ENCODE peak calls at places on chromosomes 1 and 21, in ten cellular contexts. F is lower lobe of right lung, I is GM23338, Y is GM06990, R is astrocyte of the spinal cord, N is prostate gland, U is choroid plexus epithelial cell, M is fibroblast of pulmonary artery, J is breast epithelium, P is AG10803. Q is an unnamed sample.

GRCh38 chr1:50132495-50132894 is 23.8 kb downstream of the ELAVL4 start:
- DNase-seq in F (no peak), R (no peak), Y (no peak), U (no peak), P (no peak), I (no peak), J (no peak), M (no peak), N (no peak), Q (no peak)

GRCh38 chr1:43830802-43831201 is 102.8 kb upstream of the ARTN start:
- DNase-seq in P (no peak), R (no peak), F (no peak), N (no peak), Y (no peak), U (no peak), I (no peak), J (no peak), M (no peak), Q (no peak)

GRCh38 chr1:206783506-206783905 is 11.2 kb upstream of the IL10 start:
- DNase-seq in U (no peak), P (no peak), J (no peak), F (no peak), I (no peak), N (no peak), R (no peak), M (no peak), Y (no peak), Q (no peak)

GRCh38 chr1:245823408-245824147 is 668.8 kb downstream of the KIF26B start:
- DNase-seq in U (peak), M (no peak), R (no peak), F (no peak), N (no peak), I (no peak), Y (no peak), J (no peak), P (peak), Q (no peak)

GRCh38 chr1:160092366-160093068 is 5.9 kb downstream of the IGSF8 start:
- DNase-seq in F (no peak), N (no peak), P (no peak), R (no peak), I (no peak), M (no peak), J (no peak), U (no peak), Y (no peak), Q (no peak)

GRCh38 chr1:86845514-86845913 is 68.4 kb downstream of the SELENOF start:
- DNase-seq in R (no peak), F (no peak), P (no peak), M (no peak), N (no peak), Y (no peak), J (no peak), I (no peak), U (no peak), Q (no peak)

GRCh38 chr1:44723496-44724407 is 7.2 kb downstream of the RNU5D-1 start:
- DNase-seq in Y (peak), N (no peak), I (no peak), J (no peak), M (no peak), F (peak), R (no peak), P (no peak), U (no peak), Q (no peak)

GRCh38 chr1:235304549-235305451 is 23.2 kb downstream of the ARID4B start:
- DNase-seq in R (no peak), N (no peak), P (peak), I (no peak), J (no peak), U (peak), Y (no peak), M (peak), F (no peak), Q (no peak)

GRCh38 chr1:61184035-61184713 is 101.8 kb downstream of the NFIA start:
- DNase-seq in F (peak), Y (no peak), U (peak), N (peak), P (peak), I (no peak), M (peak), R (peak), J (peak), Q (peak)

GRCh38 chr1:179016694-179017382 is 8.9 kb upstream of the FAM20B start:
- DNase-seq in P (peak), F (peak), J (peak), R (peak), I (no peak), N (peak), M (peak), Y (no peak), U (peak), Q (peak)

GRCh38 chr1:238485906-238486219 is 595.1 kb upstream of the ZP4 start:
- DNase-seq in I (peak), F (no peak), J (no peak), Y (no peak), P (peak), U (peak), M (no peak), R (peak), N (peak), Q (no peak)

GRCh38 chr21:39141502-39141901 is 41.7 kb downstream of the PSMG1 start:
- DNase-seq in M (peak), I (no peak), P (peak), Y (no peak), R (peak), J (no peak), U (peak), F (no peak), N (no peak), Q (no peak)

GRCh38 chr1:185998391-185998790 is 264.2 kb downstream of the HMCN1 start:
- DNase-seq in M (no peak), N (no peak), U (no peak), P (no peak), I (peak), J (no peak), F (no peak), R (no peak), Y (no peak), Q (peak)

GRCh38 chr1:18037651-18038050 is 69.9 kb upstream of the IGSF21 start:
- DNase-seq in R (no peak), N (no peak), U (no peak), F (no peak), M (no peak), J (no peak), P (no peak), Y (no peak), I (no peak), Q (no peak)

GRCh38 chr1:19096036-19096833 is 113.8 kb downstream of the UBR4 start:
- DNase-seq in P (peak), R (no peak), F (peak), U (peak), I (peak), J (no peak), N (peak), Y (no peak), M (peak), Q (peak)

GRCh38 chr21:29230541-29231275 is 68.0 kb upstream of the BACH1 start:
- DNase-seq in I (no peak), Y (no peak), U (peak), P (peak), J (no peak), F (no peak), N (no peak), R (peak), M (no peak), Q (peak)

GRCh38 chr21:43727571-43728466 is 8.9 kb downstream of the PDXK start:
- DNase-seq in I (no peak), J (no peak), U (peak), P (peak), M (no peak), R (no peak), F (peak), N (no peak), Y (no peak), Q (peak)

GRCh38 chr1:5991784-5992033 is 516 bp downstream of the NPHP4 start:
- DNase-seq in U (no peak), P (no peak), M (no peak), N (no peak), J (no peak), R (no peak), Y (no peak), F (peak), I (no peak), Q (no peak)

GRCh38 chr1:217063065-217063908 is 340.1 kb upstream of the ESRRG start:
- DNase-seq in Y (no peak), N (no peak), F (no peak), P (no peak), U (no peak), R (no peak), I (no peak), M (no peak), J (no peak), Q (no peak)

GRCh38 chr1:226688056-226688748 is 50.9 kb downstream of the ITPKB start:
- DNase-seq in U (no peak), J (no peak), M (no peak), R (no peak), P (no peak), Y (no peak), I (peak), N (no peak), F (no peak), Q (no peak)

GRCh38 chr1:41349361-41350054 is 11.7 kb upstream of the FOXO6 start:
- DNase-seq in I (no peak), J (no peak), U (no peak), N (no peak), M (no peak), Y (no peak), R (no peak), F (no peak), P (no peak), Q (no peak)

GRCh38 chr1:29240986-29241385 is 4.7 kb downstream of the PTPRU start:
- DNase-seq in I (no peak), J (no peak), Y (no peak), F (no peak), M (no peak), R (no peak), N (no peak), U (no peak), P (no peak), Q (no peak)

GRCh38 chr1:47021070-47021469 is 2.4 kb upstream of the CYP4X1 start:
- DNase-seq in F (no peak), M (no peak), J (no peak), U (no peak), N (no peak), P (no peak), Y (no peak), I (no peak), R (no peak), Q (no peak)

GRCh38 chr1:18110968-18111367 is 3.4 kb downstream of the IGSF21 start:
- DNase-seq in P (no peak), F (no peak), I (peak), R (no peak), Y (no peak), U (no peak), N (no peak), J (no peak), M (no peak), Q (no peak)

GRCh38 chr1:22654692-22655091 is 1.7 kb downstream of the C1QB start:
- DNase-seq in U (peak), I (peak), Y (no peak), M (no peak), R (no peak), F (no peak), P (no peak), N (no peak), J (no peak), Q (peak)

GRCh38 chr1:226863446-226863845 is 7.0 kb upstream of the PSEN2 start:
- DNase-seq in I (peak), F (no peak), N (no peak), J (no peak), M (peak), P (peak), U (peak), Y (no peak), R (peak), Q (peak)

GRCh38 chr1:110209715-110210603 is at the start of gene KCNC4:
- DNase-seq in M (peak), I (peak), Y (peak), F (peak), N (peak), R (peak), P (peak), J (peak), U (peak), Q (peak)

GRCh38 chr1:110213143-110213540 is 3.0 kb downstream of the KCNC4 start:
- DNase-seq in R (no peak), U (no peak), Y (no peak), P (no peak), I (peak), N (no peak), M (no peak), F (no peak), J (no peak), Q (no peak)

GRCh38 chr1:110212165-110213142 is 2.3 kb downstream of the KCNC4 start:
- DNase-seq in M (peak), P (no peak), R (no peak), Y (no peak), I (peak), J (no peak), F (no peak), N (no peak), U (no peak), Q (no peak)

GRCh38 chr1:110210604-110211502 is 739 bp downstream of the KCNC4 start:
- DNase-seq in I (peak), U (peak), J (no peak), M (no peak), R (peak), Y (peak), F (peak), N (peak), P (peak), Q (peak)

DNA sequence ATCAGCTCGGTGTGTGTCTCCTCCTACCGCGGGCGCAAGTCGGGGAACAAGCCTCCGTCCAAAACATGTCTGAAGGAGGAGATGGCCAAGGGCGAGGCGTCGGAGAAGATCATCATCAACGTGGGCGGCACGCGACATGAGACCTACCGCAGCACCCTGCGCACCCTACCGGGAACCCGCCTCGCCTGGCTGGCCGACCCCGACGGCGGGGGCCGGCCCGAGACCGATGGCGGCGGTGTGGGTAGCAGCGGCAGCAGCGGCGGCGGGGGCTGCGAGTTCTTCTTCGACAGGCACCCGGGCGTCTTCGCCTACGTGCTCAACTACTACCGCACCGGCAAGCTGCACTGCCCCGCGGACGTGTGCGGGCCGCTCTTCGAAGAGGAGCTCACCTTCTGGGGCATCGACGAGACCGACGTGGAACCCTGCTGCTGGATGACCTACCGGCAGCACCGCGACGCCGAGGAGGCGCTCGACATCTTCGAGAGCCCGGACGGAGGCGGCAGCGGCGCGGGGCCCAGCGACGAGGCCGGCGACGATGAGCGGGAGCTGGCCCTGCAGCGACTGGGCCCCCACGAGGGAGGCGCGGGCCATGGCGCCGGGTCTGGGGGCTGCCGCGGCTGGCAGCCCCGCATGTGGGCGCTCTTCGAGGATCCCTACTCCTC is 1.5 kb downstream of the KCNC4 start:
- DNase-seq in I (peak), U (no peak), M (no peak), N (no peak), F (peak), P (no peak), J (no peak), Y (no peak), R (no peak), Q (no peak)
- H3K4me3 ChIP-seq in I (peak), U (no peak), M (peak), N (peak), F (peak), P (peak), J (peak), Y (peak), R (no peak), Q (peak)

GRCh38 chr1:93577536-93578432 is 103.9 kb downstream of the BCAR3 start:
- DNase-seq in N (no peak), M (no peak), P (no peak), I (no peak), R (no peak), J (no peak), U (no peak), Y (no peak), F (no peak), Q (no peak)

GRCh38 chr1:93575586-93576271 is 105.9 kb downstream of the BCAR3 start:
- DNase-seq in I (no peak), Y (no peak), F (no peak), J (no peak), U (no peak), M (no peak), R (peak), N (no peak), P (peak), Q (peak)

GRCh38 chr1:93574991-93575390 is 106.6 kb downstream of the BCAR3 start:
- DNase-seq in M (no peak), N (no peak), F (no peak), J (no peak), P (no peak), R (no peak), Y (no peak), I (no peak), U (no peak), Q (no peak)

GRCh38 chr1:93574511-93574910 is 107.1 kb downstream of the BCAR3 start:
- DNase-seq in Y (no peak), N (no peak), F (no peak), I (no peak), P (no peak), J (no peak), R (no peak), U (no peak), M (no peak), Q (no peak)

GRCh38 chr1:93576346-93576745 is 105.3 kb downstream of the BCAR3 start:
- DNase-seq in N (no peak), Y (no peak), P (peak), R (peak), J (no peak), F (no peak), U (peak), I (no peak), M (no peak), Q (no peak)
- TF ChIP-seq CTCF in N (no peak), Y (no peak), P (no peak), R (no peak), J (no peak), F (no peak), U (peak), I (no peak), M (no peak), Q (no peak)

GRCh38 chr1:230768903-230769570 is 21.8 kb downstream of the CAPN9 start:
- DNase-seq in I (peak), F (no peak), Y (no peak), U (peak), R (peak), M (peak), J (no peak), P (peak), N (peak), Q (peak)
- H3K4me3 ChIP-seq in I (no peak), F (no peak), Y (no peak), U (no peak), R (no peak), M (no peak), J (no peak), P (no peak), N (no peak), Q (no peak)

GRCh38 chr1:2442676-2443075 is 30.3 kb upstream of the PEX10 start:
- DNase-seq in M (no peak), I (no peak), P (no peak), Y (no peak), J (no peak), F (no peak), R (no peak), U (no peak), N (no peak), Q (no peak)

GRCh38 chr1:2445823-2446215 is 30.3 kb upstream of the PLCH2 start:
- DNase-seq in N (no peak), U (no peak), P (no peak), Y (no peak), F (no peak), R (no peak), I (no peak), M (no peak), J (no peak), Q (no peak)

GRCh38 chr1:2445162-2445822 is 30.8 kb upstream of the PLCH2 start:
- DNase-seq in J (no peak), M (no peak), F (no peak), Y (no peak), I (no peak), N (no peak), R (no peak), P (no peak), U (no peak), Q (no peak)

GRCh38 chr1:2443285-2444137 is 31.1 kb upstream of the PEX10 start:
- DNase-seq in R (no peak), J (no peak), U (no peak), N (no peak), F (no peak), M (no peak), I (peak), P (no peak), Y (no peak), Q (no peak)

DNA sequence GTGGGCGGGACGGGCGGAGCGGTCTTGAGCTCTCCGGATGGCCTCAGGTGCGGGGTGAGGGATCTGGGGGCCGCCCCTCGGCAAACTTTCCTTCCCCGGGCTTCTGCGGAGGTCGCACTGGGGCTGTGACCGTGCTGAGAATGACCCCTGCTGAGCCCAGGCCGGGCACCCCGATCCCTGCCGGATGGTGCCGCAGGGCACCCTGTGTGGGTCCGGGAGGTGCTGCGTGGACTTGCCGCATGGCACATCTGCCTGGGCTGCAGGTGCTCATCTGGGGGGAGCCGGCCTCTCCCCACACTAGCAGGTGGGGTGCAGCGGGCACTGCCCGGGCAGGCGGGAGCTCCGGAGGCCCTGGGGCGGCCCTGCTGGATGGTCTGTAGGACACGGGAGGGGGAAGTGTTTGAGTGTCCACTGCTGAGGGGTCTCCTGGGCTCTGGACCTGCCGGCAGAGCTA is 31.8 kb upstream of the PEX10 start:
- DNase-seq in Y (no peak), N (no peak), P (no peak), F (no peak), I (no peak), J (no peak), R (no peak), U (no peak), M (no peak), Q (no peak)
- TF ChIP-seq CTCF in Y (no peak), N (no peak), P (no peak), F (no peak), I (no peak), J (no peak), R (no peak), U (no peak), M (no peak), Q (no peak)

GRCh38 chr1:27035344-27035743 is 22.7 kb upstream of the TENT5B start:
- DNase-seq in Y (no peak), P (no peak), N (no peak), F (no peak), J (no peak), U (no peak), R (no peak), I (no peak), M (no peak), Q (no peak)
- H3K4me3 ChIP-seq in Y (no peak), P (no peak), N (no peak), F (no peak), J (no peak), U (no peak), R (no peak), I (no peak), M (no peak), Q (no peak)

DNA sequence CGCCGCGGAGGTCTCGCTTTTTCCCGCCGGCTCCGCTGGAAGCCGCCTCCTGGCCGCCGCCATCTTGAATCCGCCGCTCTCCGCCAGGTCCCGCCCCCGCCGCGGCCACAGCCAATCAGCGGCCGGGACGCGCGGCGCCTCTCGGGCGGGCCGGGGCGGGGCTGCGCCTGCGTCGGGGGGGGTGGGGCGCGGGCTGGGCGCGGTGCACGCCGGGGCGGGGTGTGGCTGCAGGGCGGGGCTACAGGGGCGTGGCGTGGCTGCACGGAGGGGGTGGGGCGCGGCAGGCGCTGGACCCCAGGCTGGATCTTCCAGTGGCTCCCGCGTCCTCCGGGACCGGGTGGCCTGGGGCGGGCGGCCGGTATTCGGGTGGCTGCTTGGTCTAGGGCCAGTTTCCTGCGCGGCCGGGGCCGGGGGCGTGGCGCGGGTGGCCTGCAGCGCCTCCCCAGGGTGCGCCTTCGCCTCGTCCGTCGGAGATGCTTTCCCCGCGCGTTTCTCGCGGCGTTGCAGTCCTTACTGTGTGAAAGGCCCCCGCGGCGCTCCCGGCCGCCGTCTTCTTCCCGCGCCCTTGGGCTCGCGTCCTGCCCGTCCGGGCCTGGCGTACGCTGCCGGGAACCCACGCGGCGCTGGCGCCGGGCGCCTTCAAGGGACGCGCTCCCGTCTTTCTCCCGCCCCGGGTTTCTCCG is 575 bp downstream of the PCNT start:
- DNase-seq in N (peak), M (peak), Y (peak), P (peak), U (peak), R (peak), I (peak), F (peak), J (peak), Q (peak)
- TF ChIP-seq CTCF in N (peak), M (no peak), Y (no peak), P (no peak), U (no peak), R (peak), I (no peak), F (peak), J (no peak), Q (no peak)

Q was measured in epithelial cell of esophagus.